ENCODE peak calls at places on chromosomes 3 and 15, in six cellular contexts. One of them, this sample, is unnamed.

GRCh38 chr3:184985586-184985985 is 167.3 kb downstream of the C3orf70 start:
- DNase-seq in foreskin fibroblast: no peak
- DNase-seq in mesendoderm: no peak
- DNase-seq in stomach: no peak
- DNase-seq in naive thymus-derived CD4-positive, alpha-beta T cell: no peak
- DNase-seq in fibroblast of lung: no peak
- DNase-seq in this sample: no peak

GRCh38 chr15:60859996-60860494 is 369.1 kb downstream of the RORA start:
- DNase-seq in naive thymus-derived CD4-positive, alpha-beta T cell: no peak
- DNase-seq in mesendoderm: no peak
- DNase-seq in foreskin fibroblast: peak
- DNase-seq in stomach: no peak
- DNase-seq in fibroblast of lung: peak
- DNase-seq in this sample: peak

GRCh38 chr3:123971416-123971815 is 10.4 kb upstream of the CCDC14 start:
- DNase-seq in mesendoderm: no peak
- DNase-seq in naive thymus-derived CD4-positive, alpha-beta T cell: no peak
- DNase-seq in fibroblast of lung: peak
- DNase-seq in stomach: no peak
- DNase-seq in foreskin fibroblast: peak
- DNase-seq in this sample: no peak

GRCh38 chr3:180002006-180002405 is 34.7 kb downstream of the PEX5L start:
- DNase-seq in mesendoderm: no peak
- DNase-seq in stomach: no peak
- DNase-seq in naive thymus-derived CD4-positive, alpha-beta T cell: no peak
- DNase-seq in foreskin fibroblast: no peak
- DNase-seq in fibroblast of lung: no peak
- DNase-seq in this sample: no peak

GRCh38 chr3:119885746-119886530 is 104.0 kb downstream of the NR1I2 start:
- DNase-seq in fibroblast of lung: peak
- DNase-seq in naive thymus-derived CD4-positive, alpha-beta T cell: no peak
- DNase-seq in foreskin fibroblast: peak
- DNase-seq in mesendoderm: no peak
- DNase-seq in stomach: no peak
- DNase-seq in this sample: no peak

GRCh38 chr3:12316253-12316652 is 27.4 kb downstream of the PPARG start:
- DNase-seq in mesendoderm: no peak
- DNase-seq in foreskin fibroblast: no peak
- DNase-seq in stomach: no peak
- DNase-seq in fibroblast of lung: no peak
- DNase-seq in naive thymus-derived CD4-positive, alpha-beta T cell: no peak
- DNase-seq in this sample: no peak

GRCh38 chr3:170007031-170007663 is 30.6 kb upstream of the GPR160 start:
- DNase-seq in foreskin fibroblast: peak
- DNase-seq in stomach: no peak
- DNase-seq in mesendoderm: no peak
- DNase-seq in naive thymus-derived CD4-positive, alpha-beta T cell: peak
- DNase-seq in fibroblast of lung: peak
- DNase-seq in this sample: peak

GRCh38 chr3:50587806-50588758 is 18.8 kb downstream of the HEMK1 start:
- DNase-seq in naive thymus-derived CD4-positive, alpha-beta T cell: no peak
- DNase-seq in fibroblast of lung: no peak
- DNase-seq in mesendoderm: no peak
- DNase-seq in stomach: no peak
- DNase-seq in foreskin fibroblast: no peak
- DNase-seq in this sample: no peak

GRCh38 chr3:153396581-153396980 is 234.6 kb downstream of the RAP2B start:
- DNase-seq in foreskin fibroblast: no peak
- DNase-seq in naive thymus-derived CD4-positive, alpha-beta T cell: no peak
- DNase-seq in stomach: no peak
- DNase-seq in fibroblast of lung: no peak
- DNase-seq in mesendoderm: no peak
- DNase-seq in this sample: no peak

GRCh38 chr15:82680200-82681102 is 29.2 kb downstream of the AP3B2 start:
- DNase-seq in fibroblast of lung: no peak
- DNase-seq in stomach: peak
- DNase-seq in naive thymus-derived CD4-positive, alpha-beta T cell: peak
- DNase-seq in mesendoderm: peak
- DNase-seq in foreskin fibroblast: no peak
- DNase-seq in this sample: no peak

GRCh38 chr3:155701882-155702465 is 42.9 kb downstream of the PLCH1 start:
- DNase-seq in stomach: no peak
- DNase-seq in mesendoderm: peak
- DNase-seq in naive thymus-derived CD4-positive, alpha-beta T cell: peak
- DNase-seq in fibroblast of lung: peak
- DNase-seq in foreskin fibroblast: peak
- DNase-seq in this sample: peak

GRCh38 chr3:46102780-46103130 is 75.5 kb upstream of the XCR1 start:
- DNase-seq in stomach: no peak
- DNase-seq in naive thymus-derived CD4-positive, alpha-beta T cell: no peak
- DNase-seq in foreskin fibroblast: no peak
- DNase-seq in mesendoderm: no peak
- DNase-seq in fibroblast of lung: no peak
- DNase-seq in this sample: no peak

GRCh38 chr15:45181491-45182285 is 6.1 kb downstream of the SHF start:
- DNase-seq in mesendoderm: no peak
- DNase-seq in foreskin fibroblast: no peak
- DNase-seq in naive thymus-derived CD4-positive, alpha-beta T cell: no peak
- DNase-seq in fibroblast of lung: no peak
- DNase-seq in stomach: no peak
- DNase-seq in this sample: no peak

GRCh38 chr15:38038659-38039442 is 104.4 kb downstream of the TMCO5A start:
- DNase-seq in naive thymus-derived CD4-positive, alpha-beta T cell: no peak
- DNase-seq in mesendoderm: no peak
- DNase-seq in stomach: no peak
- DNase-seq in foreskin fibroblast: peak
- DNase-seq in fibroblast of lung: peak
- DNase-seq in this sample: peak

GRCh38 chr15:57440799-57441198 is 64.5 kb downstream of the CGNL1 start:
- DNase-seq in stomach: no peak
- DNase-seq in naive thymus-derived CD4-positive, alpha-beta T cell: no peak
- DNase-seq in mesendoderm: peak
- DNase-seq in foreskin fibroblast: peak
- DNase-seq in fibroblast of lung: peak
- DNase-seq in this sample: peak

GRCh38 chr3:46334911-46335478 is 18.9 kb upstream of the CCR2 start:
- DNase-seq in mesendoderm: no peak
- DNase-seq in foreskin fibroblast: peak
- DNase-seq in naive thymus-derived CD4-positive, alpha-beta T cell: no peak
- DNase-seq in stomach: no peak
- DNase-seq in fibroblast of lung: peak
- DNase-seq in this sample: peak

GRCh38 chr3:64684715-64685261 is 3.0 kb downstream of the ADAMTS9 start:
- DNase-seq in foreskin fibroblast: peak
- DNase-seq in fibroblast of lung: peak
- DNase-seq in mesendoderm: peak
- DNase-seq in stomach: no peak
- DNase-seq in naive thymus-derived CD4-positive, alpha-beta T cell: no peak
- DNase-seq in this sample: no peak

GRCh38 chr3:64687381-64687780 is 419 bp downstream of the ADAMTS9 start:
- DNase-seq in stomach: no peak
- DNase-seq in foreskin fibroblast: no peak
- DNase-seq in fibroblast of lung: peak
- DNase-seq in mesendoderm: no peak
- DNase-seq in naive thymus-derived CD4-positive, alpha-beta T cell: no peak
- DNase-seq in this sample: no peak

GRCh38 chr3:64685331-64685799 is 2.4 kb downstream of the ADAMTS9 start:
- DNase-seq in stomach: no peak
- DNase-seq in fibroblast of lung: peak
- DNase-seq in foreskin fibroblast: peak
- DNase-seq in mesendoderm: no peak
- DNase-seq in naive thymus-derived CD4-positive, alpha-beta T cell: no peak
- DNase-seq in this sample: no peak

GRCh38 chr3:64686446-64686908 is 1.3 kb downstream of the ADAMTS9 start:
- DNase-seq in foreskin fibroblast: peak
- DNase-seq in fibroblast of lung: peak
- DNase-seq in naive thymus-derived CD4-positive, alpha-beta T cell: no peak
- DNase-seq in mesendoderm: peak
- DNase-seq in stomach: peak
- DNase-seq in this sample: no peak

DNA sequence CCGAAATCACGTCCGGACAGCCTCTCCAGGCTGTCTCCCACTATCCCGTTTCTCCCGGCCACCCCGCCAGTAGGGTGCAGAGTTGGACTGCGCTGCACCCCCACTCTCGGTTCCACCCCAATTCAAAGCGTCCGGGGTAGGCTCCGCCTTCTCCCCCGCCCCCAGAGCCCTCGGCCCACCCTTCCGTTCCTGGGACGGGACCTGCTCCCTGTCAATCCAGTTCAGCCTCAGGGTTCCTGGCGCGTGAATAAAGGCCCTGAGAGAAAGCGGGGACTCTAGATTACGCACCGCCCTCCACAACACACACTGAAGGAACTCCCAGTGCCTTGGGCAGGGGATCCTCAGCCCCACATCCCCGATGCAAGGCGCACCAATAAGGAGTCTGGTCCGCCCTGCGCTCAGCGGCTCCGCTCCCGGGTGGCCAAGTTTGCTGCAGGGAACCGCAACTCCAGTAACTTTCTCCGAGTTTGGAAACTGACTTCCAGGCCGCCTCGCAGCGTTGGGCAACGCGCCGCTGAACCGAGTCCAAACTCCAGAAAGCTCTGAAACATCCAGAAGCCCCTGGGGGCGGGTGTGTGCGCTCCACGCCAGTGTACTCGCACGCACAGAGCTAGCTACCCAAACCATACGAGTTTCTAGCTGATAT is 1.9 kb downstream of the ADAMTS9 start:
- DNase-seq in foreskin fibroblast: peak
- DNase-seq in stomach: peak
- DNase-seq in mesendoderm: peak
- DNase-seq in naive thymus-derived CD4-positive, alpha-beta T cell: no peak
- DNase-seq in fibroblast of lung: peak
- DNase-seq in this sample: peak
- H3K4me3 ChIP-seq in foreskin fibroblast: peak
- H3K4me3 ChIP-seq in stomach: peak
- H3K4me3 ChIP-seq in mesendoderm: peak
- H3K4me3 ChIP-seq in naive thymus-derived CD4-positive, alpha-beta T cell: no peak
- H3K4me3 ChIP-seq in fibroblast of lung: peak
- H3K4me3 ChIP-seq in this sample: peak

DNA sequence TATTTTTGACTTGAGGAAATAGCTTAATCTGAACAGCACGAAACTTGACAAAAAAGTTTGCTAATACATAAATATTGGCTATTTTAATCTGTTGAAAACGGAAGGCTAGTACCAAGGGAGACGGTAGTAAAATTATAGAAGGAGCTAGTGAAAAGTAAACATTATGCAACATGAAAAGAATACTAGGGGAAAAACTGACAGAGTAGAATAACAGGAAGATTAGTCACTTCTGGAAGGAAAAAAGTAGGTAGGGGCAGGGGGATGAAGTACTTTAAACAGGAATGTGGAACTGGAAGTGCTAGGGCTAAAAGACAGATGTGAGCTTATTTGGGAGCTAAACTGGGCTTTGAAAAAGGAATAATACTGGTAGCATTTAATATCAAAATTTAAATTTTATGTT is 60.1 kb downstream of the MBNL1 start:
- DNase-seq in naive thymus-derived CD4-positive, alpha-beta T cell: no peak
- DNase-seq in stomach: no peak
- DNase-seq in fibroblast of lung: peak
- DNase-seq in mesendoderm: peak
- DNase-seq in foreskin fibroblast: peak
- DNase-seq in this sample: peak
- H3K4me3 ChIP-seq in naive thymus-derived CD4-positive, alpha-beta T cell: no peak
- H3K4me3 ChIP-seq in stomach: no peak
- H3K4me3 ChIP-seq in fibroblast of lung: no peak
- H3K4me3 ChIP-seq in mesendoderm: no peak
- H3K4me3 ChIP-seq in foreskin fibroblast: no peak
- H3K4me3 ChIP-seq in this sample: no peak

GRCh38 chr3:4467522-4467867 is 426 bp upstream of the SUMF1 start:
- DNase-seq in naive thymus-derived CD4-positive, alpha-beta T cell: no peak
- DNase-seq in stomach: no peak
- DNase-seq in foreskin fibroblast: no peak
- DNase-seq in mesendoderm: no peak
- DNase-seq in fibroblast of lung: no peak
- DNase-seq in this sample: no peak
- H3K4me3 ChIP-seq in naive thymus-derived CD4-positive, alpha-beta T cell: peak
- H3K4me3 ChIP-seq in stomach: peak
- H3K4me3 ChIP-seq in foreskin fibroblast: peak
- H3K4me3 ChIP-seq in mesendoderm: no peak
- H3K4me3 ChIP-seq in fibroblast of lung: peak
- H3K4me3 ChIP-seq in this sample: peak

DNA sequence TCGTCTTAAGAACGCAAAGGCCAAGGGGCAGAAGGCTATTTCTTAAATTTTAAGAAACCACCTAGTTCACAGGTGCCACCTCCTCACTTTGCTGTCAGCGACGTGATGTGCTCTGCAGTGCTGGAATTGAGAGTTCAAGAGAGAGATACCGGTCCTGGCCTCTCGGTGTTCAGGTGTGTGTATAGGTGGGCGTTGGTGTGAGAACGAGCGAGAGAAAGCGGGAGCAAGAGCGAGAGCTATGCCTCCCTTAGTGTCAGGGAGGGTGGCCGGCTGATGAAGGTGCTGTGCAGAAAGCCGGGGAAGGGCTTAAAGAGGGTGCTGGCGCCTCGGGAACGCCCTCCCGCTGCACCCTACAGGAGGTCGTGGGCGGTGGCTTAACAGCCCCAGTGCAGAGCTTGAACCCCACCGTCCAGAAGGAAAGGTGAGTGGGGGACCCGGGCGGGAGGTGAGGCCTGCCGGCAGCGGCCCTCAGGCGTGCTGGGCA is 247.1 kb upstream of the TOPAZ1 start:
- DNase-seq in naive thymus-derived CD4-positive, alpha-beta T cell: no peak
- DNase-seq in fibroblast of lung: no peak
- DNase-seq in foreskin fibroblast: no peak
- DNase-seq in mesendoderm: peak
- DNase-seq in stomach: no peak
- DNase-seq in this sample: no peak
- H3K4me3 ChIP-seq in naive thymus-derived CD4-positive, alpha-beta T cell: no peak
- H3K4me3 ChIP-seq in fibroblast of lung: peak
- H3K4me3 ChIP-seq in foreskin fibroblast: peak
- H3K4me3 ChIP-seq in mesendoderm: no peak
- H3K4me3 ChIP-seq in stomach: peak
- H3K4me3 ChIP-seq in this sample: peak

DNA sequence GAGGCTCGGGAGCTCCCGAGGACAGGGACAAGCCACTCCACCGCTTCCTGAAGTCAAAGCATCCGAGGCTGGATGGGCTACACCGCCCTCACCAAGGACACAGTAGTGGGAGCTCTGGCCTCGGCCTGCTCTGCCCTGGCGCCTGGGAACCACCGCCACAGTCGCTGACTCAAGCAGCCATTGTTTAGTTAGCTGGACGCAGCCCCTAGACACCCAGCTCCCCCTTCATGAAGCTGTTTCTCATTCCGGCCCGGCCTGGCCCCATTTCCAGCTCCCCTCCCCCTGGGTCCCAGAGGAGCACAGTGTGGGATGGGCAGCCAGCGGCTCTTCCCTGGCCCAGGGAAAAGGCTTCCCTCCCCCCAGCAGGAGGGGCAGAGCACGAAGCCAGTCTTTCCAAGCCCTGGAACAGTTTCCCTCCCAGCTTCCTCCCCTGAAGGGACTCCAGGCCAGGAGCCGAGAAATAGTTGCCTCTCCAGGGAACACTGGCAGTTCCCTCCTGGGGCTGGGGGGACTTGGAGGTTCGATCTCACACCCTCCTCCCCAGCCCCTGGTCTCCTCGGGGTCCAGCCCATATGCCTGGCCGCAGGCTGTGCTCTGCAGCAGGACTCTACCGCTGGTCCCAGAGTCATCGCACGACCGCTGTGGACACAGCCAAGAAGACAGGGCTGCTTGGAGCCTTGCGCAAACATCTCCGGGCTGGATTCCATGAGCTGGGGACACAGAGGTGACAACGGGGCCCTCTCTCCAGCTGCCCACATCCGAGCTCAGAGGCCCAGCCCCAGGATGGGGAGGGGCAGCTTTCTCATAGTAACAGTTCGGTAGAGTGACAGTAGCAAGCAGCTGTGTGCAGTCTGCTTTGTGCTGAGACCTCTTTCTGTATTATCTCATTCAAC is 10.0 kb downstream of the PLXND1 start:
- DNase-seq in naive thymus-derived CD4-positive, alpha-beta T cell: peak
- DNase-seq in mesendoderm: peak
- DNase-seq in fibroblast of lung: peak
- DNase-seq in foreskin fibroblast: peak
- DNase-seq in stomach: no peak
- DNase-seq in this sample: peak
- H3K4me3 ChIP-seq in naive thymus-derived CD4-positive, alpha-beta T cell: no peak
- H3K4me3 ChIP-seq in mesendoderm: no peak
- H3K4me3 ChIP-seq in fibroblast of lung: peak
- H3K4me3 ChIP-seq in foreskin fibroblast: peak
- H3K4me3 ChIP-seq in stomach: no peak
- H3K4me3 ChIP-seq in this sample: peak